ENCODE peak calls at places on chromosomes 11 and 22, in ten cellular contexts. Y is ovary, X is SK-N-SH, L is HAP-1, S is stomach, A is bronchial epithelial cell, G is left ventricle myocardium inferior, O is thoracic aorta, C is H7, B is fibroblast of lung. M is an unnamed sample.

GRCh38 chr11:119323532-119324033 is 6.7 kb upstream of the MCAM start:
- DNase-seq in Y (peak; percentile 75), X (peak; percentile 86), L (peak; percentile 56), S (peak; percentile 82), A (peak; percentile 53), G (peak; percentile 73), O (no peak), C (peak; percentile 85), B (peak; percentile 72), M (peak; percentile 83)

GRCh38 chr11:112082729-112083128 is 3.8 kb downstream of the TIMM8B start:
- DNase-seq in Y (no peak), X (no peak), L (no peak), S (no peak), A (peak; percentile 35), G (no peak), O (no peak), C (no peak), B (peak; percentile 54), M (no peak)

GRCh38 chr11:33086017-33086416 is 46.6 kb downstream of the TCP11L1 start:
- DNase-seq in Y (no peak), X (no peak), L (no peak), S (no peak), A (no peak), G (no peak), O (no peak), C (no peak), B (no peak), M (no peak)

GRCh38 chr11:101453682-101454081 is 130.1 kb downstream of the TRPC6 start:
- DNase-seq in Y (no peak), X (no peak), L (no peak), S (no peak), A (peak; percentile 72), G (no peak), O (no peak), C (no peak), B (no peak), M (no peak)

GRCh38 chr11:75537740-75538139 is 12.0 kb upstream of the GDPD5 start:
- DNase-seq in Y (no peak), X (no peak), L (no peak), S (no peak), A (no peak), G (no peak), O (no peak), C (no peak), B (no peak), M (no peak)

GRCh38 chr11:17352925-17353227 is 1.3 kb downstream of the NCR3LG1 start:
- DNase-seq in Y (peak; percentile 64), X (peak; percentile 52), L (peak; percentile 34), S (peak; percentile 54), A (no peak), G (peak; percentile 18), O (no peak), C (peak; percentile 62), B (peak; percentile 57), M (peak; percentile 69)

GRCh38 chr11:72736452-72737069 is 15.6 kb downstream of the ARAP1 start:
- DNase-seq in Y (no peak), X (no peak), L (no peak), S (no peak), A (peak; percentile 88), G (peak; percentile 42), O (no peak), C (peak; percentile 51), B (peak; percentile 39), M (peak; percentile 71)

GRCh38 chr11:61793084-61793828 is 545 bp downstream of the FEN1 start:
- DNase-seq in Y (no peak), X (peak; percentile 55), L (no peak), S (no peak), A (peak; percentile 8), G (no peak), O (no peak), C (no peak), B (no peak), M (no peak)

GRCh38 chr11:73508243-73509176 is 89.4 kb downstream of the FAM168A start:
- DNase-seq in Y (no peak), X (no peak), L (no peak), S (no peak), A (no peak), G (no peak), O (no peak), C (no peak), B (no peak), M (no peak)

GRCh38 chr11:36371161-36371560 is 75.1 kb downstream of the PRR5L start:
- DNase-seq in Y (no peak), X (no peak), L (no peak), S (no peak), A (no peak), G (no peak), O (no peak), C (no peak), B (no peak), M (no peak)

GRCh38 chr22:23386822-23387580 is 193.1 kb downstream of the IGLL1 start:
- DNase-seq in Y (no peak), X (no peak), L (no peak), S (no peak), A (no peak), G (no peak), O (no peak), C (peak; percentile 51), B (no peak), M (peak; percentile 17)

GRCh38 chr22:32333141-32333768 is 24.4 kb upstream of the RFPL3 start:
- DNase-seq in Y (peak; percentile 3), X (no peak), L (no peak), S (peak; percentile 15), A (no peak), G (no peak), O (no peak), C (no peak), B (no peak), M (no peak)

GRCh38 chr11:123190504-123190903 is 4.5 kb downstream of the CLMP start:
- DNase-seq in Y (no peak), X (no peak), L (no peak), S (no peak), A (no peak), G (no peak), O (no peak), C (no peak), B (no peak), M (no peak)

GRCh38 chr11:123188508-123189165 is 6.4 kb downstream of the CLMP start:
- DNase-seq in Y (no peak), X (no peak), L (no peak), S (no peak), A (peak; percentile 48), G (no peak), O (no peak), C (peak; percentile 41), B (peak; percentile 97), M (no peak)

GRCh38 chr11:123194308-123195181 is 503 bp downstream of the CLMP start:
- DNase-seq in Y (peak; percentile 58), X (peak; percentile 86), L (no peak), S (no peak), A (peak; percentile 22), G (no peak), O (no peak), C (peak; percentile 86), B (peak; percentile 63), M (no peak)

GRCh38 chr11:123193742-123194141 is 1.3 kb downstream of the CLMP start:
- DNase-seq in Y (no peak), X (peak; percentile 52), L (no peak), S (no peak), A (no peak), G (no peak), O (no peak), C (no peak), B (no peak), M (no peak)

GRCh38 chr11:123191939-123192338 is 3.1 kb downstream of the CLMP start:
- DNase-seq in Y (no peak), X (no peak), L (no peak), S (no peak), A (no peak), G (no peak), O (no peak), C (no peak), B (no peak), M (no peak)
- H3K27me3 ChIP-seq in Y (no peaks in the 10 kb centered on the region), X (no peaks in the 10 kb centered on the region), L (peaks cover 27% of the 10 kb centered on the region), S (no peaks in the 10 kb centered on the region), A (no peaks in the 10 kb centered on the region), G (peaks cover 100% of the 10 kb centered on the region), O (no peaks in the 10 kb centered on the region), C (no peaks in the 10 kb centered on the region), B (no peaks in the 10 kb centered on the region), M (peaks cover 54% of the 10 kb centered on the region)

GRCh38 chr22:19419464-19420178 is 11.9 kb downstream of the HIRA start:
- DNase-seq in Y (no peak), X (no peak), L (peak; percentile 15), S (no peak), A (no peak), G (no peak), O (no peak), C (no peak), B (no peak), M (no peak)
- H3K27me3 ChIP-seq in Y (no peaks in the 10 kb centered on the region), X (no peaks in the 10 kb centered on the region), L (no peaks in the 10 kb centered on the region), S (no peaks in the 10 kb centered on the region), A (no peaks in the 10 kb centered on the region), G (no peaks in the 10 kb centered on the region), O (no peaks in the 10 kb centered on the region), C (no peaks in the 10 kb centered on the region), B (no peaks in the 10 kb centered on the region), M (no peaks in the 10 kb centered on the region)

GRCh38 chr11:113549611-113550061 is 74.4 kb upstream of the DRD2 start:
- DNase-seq in Y (no peak), X (no peak), L (no peak), S (no peak), A (peak; percentile 84), G (no peak), O (no peak), C (no peak), B (no peak), M (no peak)
- H3K27me3 ChIP-seq in Y (no peaks in the 10 kb centered on the region), X (no peaks in the 10 kb centered on the region), L (peaks cover 4% of the 10 kb centered on the region), S (no peaks in the 10 kb centered on the region), A (no peaks in the 10 kb centered on the region), G (peaks cover 21% of the 10 kb centered on the region), O (no peaks in the 10 kb centered on the region), C (no peaks in the 10 kb centered on the region), B (no peaks in the 10 kb centered on the region), M (peaks cover 3% of the 10 kb centered on the region)

GRCh38 chr22:44546686-44547310 is 48.8 kb upstream of the RTL6 start:
- DNase-seq in Y (no peak), X (no peak), L (no peak), S (no peak), A (no peak), G (no peak), O (no peak), C (no peak), B (no peak), M (peak; percentile 34)

GRCh38 chr22:44547371-44547770 is 49.3 kb upstream of the RTL6 start:
- DNase-seq in Y (no peak), X (no peak), L (no peak), S (no peak), A (no peak), G (no peak), O (no peak), C (no peak), B (no peak), M (peak; percentile 19)

GRCh38 chr22:44550666-44551491 is 52.8 kb upstream of the RTL6 start:
- DNase-seq in Y (peak; percentile 78), X (no peak), L (no peak), S (peak; percentile 37), A (no peak), G (peak; percentile 72), O (no peak), C (no peak), B (peak; percentile 96), M (peak; percentile 61)

GRCh38 chr22:44549021-44549420 is 51.0 kb upstream of the RTL6 start:
- DNase-seq in Y (no peak), X (no peak), L (no peak), S (no peak), A (no peak), G (no peak), O (no peak), C (peak; percentile 47), B (no peak), M (no peak)

GRCh38 chr22:44549701-44550100 is 51.7 kb upstream of the RTL6 start:
- DNase-seq in Y (no peak), X (no peak), L (no peak), S (no peak), A (no peak), G (no peak), O (no peak), C (no peak), B (no peak), M (peak; percentile 31)
- H3K27me3 ChIP-seq in Y (no peaks in the 10 kb centered on the region), X (peaks cover 5% of the 10 kb centered on the region), L (no peaks in the 10 kb centered on the region), S (no peaks in the 10 kb centered on the region), A (peaks cover 1% of the 10 kb centered on the region), G (peaks cover under 1% of the 10 kb centered on the region), O (no peaks in the 10 kb centered on the region), C (no peaks in the 10 kb centered on the region), B (no peaks in the 10 kb centered on the region), M (no peaks in the 10 kb centered on the region)